ENCODE peak calls at places on chromosomes 11 and 22, in six cellular contexts. O is retinal pigment epithelial cell, D is cardiac muscle cell, J is hypothalamus, C is right lobe of liver, K is NCI-H2081. S is an unnamed sample.
A peak's percentile ranks its signal among the peaks of the same experiment; 100 is the strongest.

GRCh38 chr11:113603277-113604059 is 102.6 kb downstream of the TMPRSS5 start:
- DNase-seq in O (no peak), D (peak; percentile 42), J (peak; percentile 47), C (no peak), K (no peak), S (no peak)

GRCh38 chr22:20011123-20011992 is 5.3 kb downstream of the ARVCF start:
- DNase-seq in O (no peak), D (no peak), J (no peak), C (no peak), K (no peak), S (no peak)

GRCh38 chr11:94539420-94539819 is 4.3 kb upstream of the FUT4 start:
- DNase-seq in O (no peak), D (no peak), J (no peak), C (no peak), K (peak; percentile 10), S (no peak)

GRCh38 chr11:121108413-121108812 is 7.4 kb downstream of the TECTA start:
- DNase-seq in O (no peak), D (no peak), J (no peak), C (no peak), K (no peak), S (no peak)

GRCh38 chr11:4095509-4096230 is 1.1 kb downstream of the RRM1 start:
- DNase-seq in O (no peak), D (peak; percentile 63), J (no peak), C (no peak), K (peak; percentile 7), S (peak; percentile 21)

GRCh38 chr11:58938398-58938797 is 890 bp upstream of the GLYATL1 start:
- DNase-seq in O (no peak), D (no peak), J (no peak), C (no peak), K (no peak), S (no peak)

GRCh38 chr11:15826826-15827225 is 529.5 kb downstream of the SOX6 start:
- DNase-seq in O (no peak), D (peak; percentile 71), J (peak; percentile 38), C (no peak), K (peak; percentile 39), S (peak; percentile 20)

GRCh38 chr11:12506502-12506921 is 129.1 kb downstream of the PARVA start:
- DNase-seq in O (no peak), D (peak; percentile 40), J (no peak), C (no peak), K (no peak), S (no peak)

GRCh38 chr11:6258571-6258998 is 1.1 kb upstream of the CCKBR start:
- DNase-seq in O (no peak), D (no peak), J (peak; percentile 41), C (no peak), K (peak; percentile 33), S (no peak)

GRCh38 chr11:210122-210802 is 2.8 kb downstream of the RIC8A start:
- DNase-seq in O (peak; percentile 17), D (peak; percentile 66), J (no peak), C (peak; percentile 42), K (no peak), S (peak; percentile 29)

GRCh38 chr11:113581713-113582112 is 106.5 kb upstream of the DRD2 start:
- DNase-seq in O (peak; percentile 58), D (peak; percentile 5), J (no peak), C (no peak), K (no peak), S (no peak)

GRCh38 chr11:11621881-11622706 is at the start of gene GALNT18:
- DNase-seq in O (peak; percentile 77), D (peak; percentile 95), J (peak; percentile 92), C (peak; percentile 96), K (peak; percentile 94), S (peak; percentile 94)

GRCh38 chr11:1436468-1437030 is 46.8 kb downstream of the BRSK2 start:
- DNase-seq in O (no peak), D (no peak), J (no peak), C (no peak), K (no peak), S (no peak)

GRCh38 chr22:20464096-20464614 is 26.5 kb upstream of the SCARF2 start:
- DNase-seq in O (no peak), D (no peak), J (no peak), C (no peak), K (no peak), S (no peak)

GRCh38 chr22:50488886-50489285 is 2.2 kb downstream of the MIOX start:
- DNase-seq in O (no peak), D (no peak), J (no peak), C (no peak), K (no peak), S (no peak)

GRCh38 chr22:48889209-48889830 is 938.4 kb downstream of the BRD1 start:
- DNase-seq in O (no peak), D (no peak), J (no peak), C (no peak), K (no peak), S (no peak)

GRCh38 chr11:133992121-133992520 is 35.4 kb upstream of the IGSF9B start:
- DNase-seq in O (no peak), D (no peak), J (no peak), C (no peak), K (no peak), S (no peak)

GRCh38 chr22:28408702-28409101 is 270.9 kb downstream of the TTC28 start:
- DNase-seq in O (no peak), D (no peak), J (no peak), C (no peak), K (no peak), S (no peak)

GRCh38 chr11:1035577-1036283 is 788 bp downstream of the MUC6 start:
- DNase-seq in O (no peak), D (no peak), J (no peak), C (no peak), K (no peak), S (no peak)

GRCh38 chr22:40040927-40041326 is 46.2 kb downstream of the FAM83F start:
- DNase-seq in O (peak; percentile 47), D (peak; percentile 92), J (no peak), C (peak; percentile 51), K (no peak), S (no peak)

GRCh38 chr11:44017443-44018126 is 30.2 kb upstream of the ACCSL start:
- DNase-seq in O (no peak), D (no peak), J (no peak), C (no peak), K (no peak), S (no peak)

GRCh38 chr11:93740802-93741093 is 547 bp downstream of the TAF1D start:
- DNase-seq in O (no peak), D (peak; percentile 79), J (peak; percentile 59), C (peak; percentile 65), K (peak; percentile 72), S (peak; percentile 70)

GRCh38 chr11:12053606-12054361 is 45.4 kb upstream of the DKK3 start:
- DNase-seq in O (no peak), D (peak; percentile 81), J (no peak), C (peak; percentile 89), K (no peak), S (no peak)

GRCh38 chr11:72741429-72741833 is 10.8 kb downstream of the ARAP1 start:
- DNase-seq in O (no peak), D (no peak), J (peak; percentile 25), C (no peak), K (no peak), S (no peak)

S was measured in A549.